ENCODE peak calls at places on chromosomes 11 and 22, in seven cellular contexts. U, J, I, W, G, S and P are unnamed samples. For H3K36me3, the result is how much of the 10 kb centered on the place peaks cover.

GRCh38 chr22:48696371-48696770 is 1131.3 kb downstream of the BRD1 start:
- DNase-seq in G (no peak), S (no peak), J (no peak), W (no peak), U (no peak), I (no peak), P (no peak)

GRCh38 chr22:26610072-26610958 is 7.5 kb downstream of the CRYBB1 start:
- DNase-seq in W (peak), S (peak), G (peak), I (peak), J (peak), U (no peak), P (peak)

GRCh38 chr11:109040303-109040702 is 375.4 kb downstream of the DDX10 start:
- DNase-seq in W (no peak), U (no peak), J (no peak), G (no peak), S (no peak), I (no peak), P (no peak)

GRCh38 chr11:130181295-130182272 is 22.0 kb downstream of the ST14 start:
- DNase-seq in I (no peak), W (no peak), S (peak), J (peak), G (no peak), U (no peak), P (no peak)

GRCh38 chr11:71393283-71393682 is 54.9 kb downstream of the DHCR7 start:
- DNase-seq in S (no peak), I (no peak), U (no peak), G (no peak), J (no peak), W (no peak), P (no peak)

GRCh38 chr11:32430586-32431357 is 4.6 kb downstream of the WT1 start:
- DNase-seq in G (no peak), W (no peak), I (no peak), J (no peak), U (no peak), S (no peak), P (no peak)

GRCh38 chr11:121482231-121483129 is 29.7 kb upstream of the SORL1-AS1 start:
- DNase-seq in U (peak), S (peak), I (no peak), G (peak), J (no peak), W (no peak), P (peak)

GRCh38 chr11:8732276-8732675 is 49.7 kb downstream of the RPL27A start:
- DNase-seq in G (no peak), U (no peak), S (no peak), I (no peak), W (no peak), J (no peak), P (no peak)

GRCh38 chr11:77259681-77260080 is 41.8 kb downstream of the GDPD4 start:
- DNase-seq in S (no peak), G (no peak), I (no peak), W (no peak), J (no peak), U (no peak), P (no peak)

GRCh38 chr11:31641477-31642062 is 132.0 kb downstream of the ELP4 start:
- DNase-seq in G (no peak), S (peak), J (peak), W (no peak), I (no peak), U (no peak), P (no peak)

GRCh38 chr22:27238935-27239510 is 562.5 kb downstream of the MN1 start:
- DNase-seq in G (no peak), S (no peak), J (no peak), W (peak), U (no peak), I (peak), P (no peak)

GRCh38 chr11:134957540-134958335 is 545.7 kb upstream of the B3GAT1 start:
- DNase-seq in W (no peak), J (no peak), U (no peak), G (no peak), I (no peak), S (no peak), P (no peak)

GRCh38 chr11:128476729-128477128 is 110.6 kb downstream of the ETS1 start:
- DNase-seq in U (peak), W (no peak), G (peak), J (no peak), S (no peak), I (no peak), P (peak)

DNA sequence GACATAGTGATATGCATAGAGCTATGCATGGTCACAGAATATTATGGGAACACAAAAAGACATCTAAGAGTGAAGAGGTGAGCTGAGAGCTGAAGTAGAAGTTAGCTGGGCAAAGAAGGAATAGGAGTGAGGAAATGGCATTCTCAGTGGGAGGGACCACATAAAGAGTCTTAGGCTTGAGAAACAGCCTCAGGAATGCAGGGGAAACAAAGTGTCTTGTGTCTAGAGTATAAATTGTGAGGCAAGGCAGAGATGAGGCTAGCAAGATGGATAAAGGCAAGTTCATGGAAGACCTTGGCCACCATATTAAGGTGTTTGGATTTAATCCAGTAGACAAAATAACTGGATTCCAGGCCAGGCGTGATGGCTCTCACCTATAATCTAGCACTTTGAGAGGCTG is 40.6 kb upstream of the CRTAM start:
- DNase-seq in J (no peak), U (no peak), W (no peak), I (no peak), S (no peak), G (no peak), P (no peak)
- H3K36me3 ChIP-seq in J (under half), U (under half), W (under half), I (under half), S (under half), G (under half), P (under half)

DNA sequence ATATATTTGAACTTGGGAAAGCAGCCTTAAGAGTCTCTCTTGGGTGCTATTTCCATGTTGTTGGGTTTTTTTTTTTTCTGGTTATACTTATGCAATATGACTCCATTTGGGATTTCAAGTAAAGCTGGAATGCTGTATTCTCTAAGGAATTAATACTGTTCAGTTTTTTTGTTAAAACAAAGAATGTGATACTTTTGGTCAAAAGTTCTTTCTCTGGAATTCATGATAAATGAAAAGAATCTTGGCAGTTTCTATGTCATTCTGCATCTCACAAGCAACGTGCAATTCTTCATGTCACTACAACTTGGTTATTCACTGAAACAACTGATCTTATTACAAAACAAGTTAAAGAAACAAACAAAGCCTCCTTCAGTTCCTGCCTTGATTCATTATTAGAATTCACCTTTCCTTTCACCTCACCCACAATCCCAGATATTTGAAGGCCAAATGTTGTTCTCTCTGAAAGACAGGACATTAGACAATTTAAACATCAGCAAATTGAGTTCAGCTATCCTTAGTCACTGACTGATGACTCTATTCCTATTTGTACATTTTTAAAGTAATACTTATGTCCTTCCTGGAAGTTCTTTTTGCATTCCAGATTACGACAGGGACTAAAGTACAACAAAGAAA is 176.2 kb downstream of the SBF2 start:
- DNase-seq in S (no peak), U (no peak), J (no peak), I (no peak), W (no peak), G (no peak), P (no peak)
- H3K36me3 ChIP-seq in S (under half), U (under half), J (under half), I (under half), W (under half), G (under half), P (under half)

GRCh38 chr22:40482886-40483285 is 112.5 kb downstream of the SGSM3 start:
- DNase-seq in U (no peak), I (no peak), G (no peak), W (no peak), J (no peak), S (no peak), P (no peak)

GRCh38 chr22:40486962-40487602 is 116.7 kb downstream of the SGSM3 start:
- DNase-seq in S (no peak), J (no peak), I (no peak), U (no peak), G (no peak), W (no peak), P (no peak)

GRCh38 chr22:40487663-40488249 is 117.4 kb downstream of the SGSM3 start:
- DNase-seq in S (no peak), I (no peak), U (peak), J (no peak), W (no peak), G (no peak), P (peak)

GRCh38 chr22:40484906-40485660 is 114.7 kb downstream of the SGSM3 start:
- DNase-seq in G (no peak), W (no peak), U (no peak), J (no peak), I (no peak), S (no peak), P (no peak)

DNA sequence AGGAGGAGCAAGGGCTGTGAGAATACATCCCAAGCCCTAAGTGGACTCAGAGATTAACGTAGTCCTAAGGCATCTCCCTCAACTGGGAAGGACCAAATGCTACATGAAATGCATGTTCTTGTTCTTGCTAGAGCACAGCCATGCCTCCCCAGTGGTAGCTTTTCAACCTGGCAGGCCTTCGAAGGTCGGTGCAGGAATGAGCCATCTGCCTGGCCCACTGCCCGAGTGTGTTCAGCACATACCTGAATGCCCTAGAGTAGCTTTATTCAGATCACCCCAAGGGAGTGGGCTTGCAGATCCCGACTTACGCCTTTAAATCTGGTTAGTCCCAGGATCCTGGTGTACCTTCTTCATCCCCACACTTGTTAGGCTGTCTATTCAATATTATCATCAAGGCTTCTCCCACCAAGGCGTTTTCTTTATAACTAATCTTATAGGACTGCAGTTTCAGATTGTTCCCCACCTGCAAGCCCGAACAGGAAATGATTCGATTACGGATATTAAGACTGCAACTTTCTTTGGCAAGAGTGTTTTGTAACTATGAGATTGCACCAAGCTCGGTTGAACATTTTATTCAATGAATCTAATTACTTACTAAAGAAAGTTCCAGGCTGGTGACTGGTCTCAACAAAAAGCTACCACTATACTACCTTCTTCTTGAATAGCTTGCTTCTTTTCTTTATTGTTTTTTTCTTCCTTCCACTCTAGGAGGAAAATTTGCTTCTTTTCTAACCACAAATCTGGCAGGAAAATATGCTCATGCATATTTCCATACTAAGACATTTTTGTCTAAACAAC is 115.6 kb downstream of the SGSM3 start:
- DNase-seq in J (no peak), U (no peak), W (no peak), G (no peak), S (no peak), I (no peak), P (no peak)
- H3K36me3 ChIP-seq in J (under half), U (under half), W (under half), G (under half), S (under half), I (under half), P (under half)

GRCh38 chr22:29831186-29831921 is 6.7 kb downstream of the ASCC2 start:
- DNase-seq in J (no peak), G (no peak), W (no peak), S (no peak), U (no peak), I (no peak), P (no peak)

GRCh38 chr22:29824677-29825076 is 13.4 kb downstream of the ASCC2 start:
- DNase-seq in S (no peak), I (peak), G (no peak), U (no peak), W (peak), J (peak), P (no peak)

GRCh38 chr22:29830585-29830984 is 7.5 kb downstream of the ASCC2 start:
- DNase-seq in G (no peak), J (no peak), W (no peak), S (no peak), U (no peak), I (no peak), P (no peak)

GRCh38 chr22:29825578-29825977 is 12.5 kb downstream of the ASCC2 start:
- DNase-seq in W (no peak), G (no peak), S (no peak), J (peak), I (no peak), U (no peak), P (no peak)

DNA sequence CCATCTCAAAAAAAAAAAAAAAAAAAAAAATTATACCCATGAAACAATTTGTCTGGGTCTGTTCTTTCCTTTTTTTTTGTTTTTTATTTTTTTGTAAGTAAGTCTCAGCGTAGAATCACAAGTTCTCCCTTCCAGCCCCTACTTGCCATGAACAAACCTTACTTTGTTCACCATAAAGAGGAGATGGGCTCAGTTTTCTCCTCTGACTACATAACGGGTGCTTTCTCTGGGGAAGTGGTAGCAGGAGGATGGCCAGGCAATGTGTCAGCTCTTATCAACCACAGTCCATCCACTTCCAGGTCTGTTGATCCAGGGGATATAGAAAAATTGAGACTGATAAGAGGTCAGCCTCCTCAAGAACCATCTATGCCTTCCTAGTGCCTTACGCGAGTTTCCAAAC is 11.0 kb downstream of the ASCC2 start:
- DNase-seq in S (no peak), G (no peak), J (no peak), U (no peak), W (no peak), I (no peak), P (no peak)
- H3K36me3 ChIP-seq in S (under half), G (under half), J (half or more), U (under half), W (under half), I (half or more), P (half or more)

GRCh38 chr11:2103666-2104523 is 35.3 kb downstream of the IGF2 start:
- DNase-seq in U (no peak), I (no peak), G (no peak), W (no peak), J (no peak), S (no peak), P (peak)
- H3K36me3 ChIP-seq in U (under half), I (under half), G (under half), W (under half), J (under half), S (under half), P (under half)

GRCh38 chr11:65599955-65600246 is 4.3 kb upstream of the KCNK7 start:
- DNase-seq in W (no peak), G (no peak), I (no peak), S (no peak), J (no peak), U (no peak), P (no peak)
- H3K36me3 ChIP-seq in W (under half), G (under half), I (half or more), S (under half), J (half or more), U (under half), P (under half)

DNA sequence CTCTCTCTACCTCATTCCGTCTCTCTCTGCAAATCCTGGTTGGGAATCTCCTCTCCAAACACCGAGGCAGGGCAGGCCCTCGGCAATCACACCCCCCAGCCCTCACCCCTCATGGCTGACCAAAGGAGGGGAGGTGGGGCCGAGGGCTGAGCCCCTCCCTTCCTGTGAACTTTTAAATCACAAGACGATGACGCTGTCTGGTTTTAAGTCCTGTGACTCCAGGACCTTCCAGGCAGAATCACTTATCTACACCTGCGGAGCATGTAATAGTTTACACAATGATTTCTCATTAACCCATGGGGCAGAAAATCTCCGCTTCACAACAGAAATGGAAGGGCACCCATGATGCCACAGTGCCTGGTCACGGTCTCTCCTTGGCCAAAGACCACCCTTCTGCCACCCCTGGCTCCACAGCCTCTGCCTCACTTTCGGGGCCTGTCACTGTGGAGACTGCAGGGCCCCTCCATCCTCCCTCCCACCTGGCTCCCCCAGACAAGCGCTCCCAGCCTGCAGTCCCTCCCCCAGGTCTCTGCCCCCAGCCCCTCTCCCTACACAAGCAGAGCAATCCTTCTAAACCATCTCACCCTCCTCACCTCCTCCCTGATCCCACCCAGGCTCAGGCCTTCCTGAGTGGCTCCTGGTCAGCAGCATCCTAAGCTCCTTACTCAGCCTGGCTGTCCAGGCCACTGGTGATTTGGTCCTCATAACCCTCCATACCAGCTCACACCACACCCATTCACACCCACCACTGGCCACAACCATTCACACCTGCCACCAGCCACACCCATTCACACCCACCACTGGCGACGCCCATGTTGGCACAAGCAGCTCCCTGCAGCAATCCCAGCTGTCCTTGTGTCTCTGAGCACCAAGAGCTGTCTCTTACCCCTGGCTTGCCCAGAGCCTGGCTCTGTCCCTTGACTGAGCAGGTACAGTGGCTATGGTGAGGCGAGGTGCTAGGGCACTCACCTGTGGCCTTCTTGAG is 30.7 kb upstream of the ARFGAP3 start:
- DNase-seq in J (peak), G (no peak), I (no peak), U (no peak), W (no peak), S (peak), P (no peak)
- H3K36me3 ChIP-seq in J (half or more), G (under half), I (half or more), U (under half), W (under half), S (under half), P (under half)

GRCh38 chr11:73140213-73141030 is 1.7 kb downstream of the FCHSD2 start:
- DNase-seq in W (peak), S (no peak), G (no peak), I (peak), J (peak), U (peak), P (peak)

GRCh38 chr11:73142128-73142377 is at the start of gene FCHSD2:
- DNase-seq in J (no peak), U (no peak), S (no peak), W (no peak), G (no peak), I (no peak), P (no peak)

GRCh38 chr11:73143126-73143838 is 1.2 kb upstream of the FCHSD2 start:
- DNase-seq in W (no peak), S (no peak), G (no peak), J (no peak), U (peak), I (no peak), P (no peak)

GRCh38 chr11:73141031-73141308 is 1.1 kb downstream of the FCHSD2 start:
- DNase-seq in J (no peak), I (peak), G (no peak), U (no peak), S (no peak), W (peak), P (no peak)

GRCh38 chr11:73141309-73142127 is 600 bp downstream of the FCHSD2 start:
- DNase-seq in U (peak), W (peak), S (peak), I (peak), J (peak), G (peak), P (peak)
- H3K36me3 ChIP-seq in U (under half), W (under half), S (under half), I (under half), J (under half), G (under half), P (under half)

DNA sequence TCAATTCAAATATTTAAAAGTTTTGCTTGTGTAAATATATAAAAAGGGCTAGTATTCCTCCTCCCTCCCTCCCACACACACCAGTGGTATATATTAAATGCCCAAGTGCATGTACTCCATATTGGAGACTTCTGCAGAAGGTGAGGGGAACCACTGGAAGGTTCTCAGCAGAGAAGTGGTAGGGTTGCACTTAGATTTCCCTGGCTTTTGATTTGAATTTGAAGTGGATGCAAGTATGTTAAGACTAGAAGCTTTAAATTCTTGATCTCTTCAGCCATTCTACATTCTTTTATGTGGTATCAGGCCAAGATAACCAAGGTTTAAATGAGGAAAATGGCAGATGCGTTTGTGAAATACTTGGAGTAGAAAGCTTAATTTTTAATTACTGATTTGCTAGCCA is 43.1 kb downstream of the CEP57 start:
- DNase-seq in I (no peak), U (no peak), W (no peak), J (no peak), G (no peak), S (no peak), P (no peak)
- H3K36me3 ChIP-seq in I (half or more), U (under half), W (under half), J (half or more), G (under half), S (under half), P (under half)

GRCh38 chr11:117392979-117393378 is 65.3 kb downstream of the CEP164 start:
- DNase-seq in J (no peak), U (no peak), S (no peak), I (no peak), G (no peak), W (no peak), P (no peak)
- H3K36me3 ChIP-seq in J (half or more), U (under half), S (under half), I (half or more), G (under half), W (under half), P (under half)